ENCODE peak calls at places on chromosome 11, in seven cellular contexts. L, U, R, B, N, E and W are unnamed samples.

GRCh38 chr11:85628771-85629341 is 463 bp downstream of the TMEM126B start:
- DNase-seq in N (no peak), U (no peak), B (no peak), L (no peak), R (no peak), E (no peak), W (no peak)

GRCh38 chr11:15818132-15818842 is 538.1 kb downstream of the SOX6 start:
- DNase-seq in E (no peak), U (no peak), R (no peak), N (no peak), B (no peak), L (no peak), W (no peak)

GRCh38 chr11:24509114-24509513 is 12.3 kb downstream of the LUZP2 start:
- DNase-seq in U (no peak), E (no peak), L (no peak), R (no peak), N (no peak), B (no peak), W (no peak)

GRCh38 chr11:6402561-6402981 is 12.3 kb downstream of the SMPD1 start:
- DNase-seq in U (peak; percentile 78), R (peak; percentile 48), B (no peak), N (no peak), E (no peak), L (peak; percentile 93), W (peak; percentile 80)

GRCh38 chr11:14127679-14128078 is 165.2 kb downstream of the SPON1 start:
- DNase-seq in N (no peak), R (no peak), L (no peak), E (no peak), B (no peak), U (no peak), W (no peak)

GRCh38 chr11:8227156-8228152 is 36.2 kb downstream of the LMO1 start:
- DNase-seq in B (no peak), U (no peak), N (peak; percentile 26), R (no peak), L (no peak), E (no peak), W (no peak)

GRCh38 chr11:127926721-127927120 is 660.6 kb downstream of the ETS1 start:
- DNase-seq in B (no peak), L (no peak), N (no peak), R (no peak), E (peak; percentile 64), U (no peak), W (no peak)

GRCh38 chr11:117584056-117584830 is 212.8 kb downstream of the DSCAML1 start:
- DNase-seq in B (no peak), L (no peak), U (no peak), E (no peak), N (peak; percentile 18), R (no peak), W (no peak)

GRCh38 chr11:1052133-1053011 is 15.9 kb upstream of the MUC6 start:
- DNase-seq in N (no peak), B (no peak), E (no peak), U (no peak), L (no peak), R (no peak), W (no peak)

GRCh38 chr11:86067230-86068137 is 1.4 kb downstream of the PICALM start:
- DNase-seq in R (no peak), B (no peak), E (no peak), N (peak; percentile 18), U (no peak), L (no peak), W (no peak)

GRCh38 chr11:31110825-31111224 is 258.7 kb downstream of the DCDC1 start:
- DNase-seq in E (no peak), N (no peak), L (no peak), R (no peak), B (no peak), U (no peak), W (no peak)

GRCh38 chr11:79957702-79958101 is 516.9 kb upstream of the TENM4 start:
- DNase-seq in N (no peak), U (no peak), L (peak; percentile 50), B (no peak), E (no peak), R (no peak), W (no peak)

GRCh38 chr11:114161486-114162250 is 102.2 kb downstream of the ZBTB16 start:
- DNase-seq in R (no peak), U (no peak), B (no peak), E (no peak), N (no peak), L (no peak), W (no peak)

GRCh38 chr11:103883856-103884255 is 152.6 kb upstream of the DDI1 start:
- DNase-seq in E (no peak), N (no peak), R (no peak), U (no peak), L (no peak), B (no peak), W (no peak)